ENCODE peak calls at places on chromosomes 11 and 22, in four cellular contexts. M is lower leg skin, H is AG09309, W is heart left ventricle. Q is an unnamed sample.

GRCh38 chr11:75270896-75271415 is 30.4 kb downstream of the TPBGL start:
- DNase-seq in H (no peak), M (no peak), W (peak; percentile 17), Q (no peak)

GRCh38 chr11:72989727-72990126 is 152.4 kb downstream of the FCHSD2 start:
- DNase-seq in M (no peak), W (no peak), H (no peak), Q (no peak)

GRCh38 chr11:125968363-125968762 is 22.5 kb downstream of the VSIG10L2 start:
- DNase-seq in M (no peak), W (no peak), H (no peak), Q (no peak)

GRCh38 chr11:73663604-73664495 is 17.5 kb downstream of the PLEKHB1 start:
- DNase-seq in W (no peak), H (no peak), M (no peak), Q (no peak)

GRCh38 chr11:100297516-100297915 is 389.6 kb upstream of the ARHGAP42 start:
- DNase-seq in M (no peak), H (no peak), W (no peak), Q (no peak)

GRCh38 chr11:62132689-62133293 is 9.0 kb downstream of the INCENP start:
- DNase-seq in M (no peak), H (no peak), W (no peak), Q (no peak)

GRCh38 chr22:26835929-26836528 is 178.6 kb downstream of the MIAT start:
- DNase-seq in M (peak; percentile 16), H (no peak), W (no peak), Q (no peak)

GRCh38 chr11:19499999-19500398 is 212.6 kb upstream of the NAV2 start:
- DNase-seq in M (no peak), H (no peak), W (no peak), Q (no peak)

GRCh38 chr11:127620660-127621059 is 620.1 kb upstream of the KIRREL3 start:
- DNase-seq in M (no peak), H (no peak), W (no peak), Q (no peak)

GRCh38 chr22:21865041-21865440 is 2.4 kb downstream of the MAPK1 start:
- DNase-seq in W (peak; percentile 59), M (peak; percentile 61), H (peak; percentile 71), Q (peak; percentile 42)

GRCh38 chr11:6476571-6476970 is 2.8 kb upstream of the TRIM3 start:
- DNase-seq in W (no peak), M (no peak), H (no peak), Q (no peak)

GRCh38 chr11:36746886-36747710 is 149.1 kb upstream of the RAG2 start:
- DNase-seq in H (peak; percentile 76), M (peak; percentile 90), W (peak; percentile 76), Q (no peak)

GRCh38 chr11:3341298-3341697 is 37.6 kb downstream of the ZNF195 start:
- DNase-seq in H (peak; percentile 1), M (peak; percentile 34), W (no peak), Q (peak; percentile 84)

GRCh38 chr22:16914006-16914405 is 88.8 kb upstream of the XKR3 start:
- DNase-seq in H (no peak), W (no peak), M (no peak), Q (no peak)

GRCh38 chr11:104332110-104332509 is 168.2 kb upstream of the PDGFD start:
- DNase-seq in M (no peak), H (no peak), W (no peak), Q (no peak)

GRCh38 chr11:78310500-78310909 is 107.1 kb downstream of the GAB2 start:
- DNase-seq in W (peak; percentile 83), M (no peak), H (no peak), Q (no peak)

GRCh38 chr22:23270212-23270733 is 90.0 kb downstream of the BCR start:
- DNase-seq in H (no peak), W (no peak), M (no peak), Q (no peak)

GRCh38 chr11:62604460-62605130 is 2.9 kb upstream of the MTA2 start:
- DNase-seq in W (peak; percentile 11), M (no peak), H (no peak), Q (no peak)

GRCh38 chr11:75762885-75763284 is 5.7 kb upstream of the DGAT2 start:
- DNase-seq in M (no peak), H (peak; percentile 32), W (no peak), Q (no peak)

GRCh38 chr22:27534720-27535125 is 266.8 kb downstream of the MN1 start:
- DNase-seq in H (peak; percentile 4), W (no peak), M (no peak), Q (no peak)

GRCh38 chr11:133249065-133249464 is 283.2 kb downstream of the OPCML start:
- DNase-seq in W (no peak), H (no peak), M (no peak), Q (no peak)

GRCh38 chr11:95095858-95096587 is 6.4 kb downstream of the ENDOD1 start:
- DNase-seq in H (no peak), W (no peak), M (no peak), Q (no peak)

GRCh38 chr11:13332124-13332523 is 54.5 kb downstream of the BMAL1 start:
- DNase-seq in W (no peak), M (no peak), H (no peak), Q (no peak)

GRCh38 chr22:17707526-17707925 is 66.7 kb downstream of the BID start:
- DNase-seq in H (no peak), W (no peak), M (no peak), Q (no peak)

GRCh38 chr11:74090701-74091100 is 80.1 kb downstream of the C2CD3 start:
- DNase-seq in M (no peak), W (no peak), H (no peak), Q (no peak)

GRCh38 chr22:30816413-30816812 is 121.7 kb downstream of the OSBP2 start:
- DNase-seq in W (no peak), H (no peak), M (no peak), Q (no peak)

DNA sequence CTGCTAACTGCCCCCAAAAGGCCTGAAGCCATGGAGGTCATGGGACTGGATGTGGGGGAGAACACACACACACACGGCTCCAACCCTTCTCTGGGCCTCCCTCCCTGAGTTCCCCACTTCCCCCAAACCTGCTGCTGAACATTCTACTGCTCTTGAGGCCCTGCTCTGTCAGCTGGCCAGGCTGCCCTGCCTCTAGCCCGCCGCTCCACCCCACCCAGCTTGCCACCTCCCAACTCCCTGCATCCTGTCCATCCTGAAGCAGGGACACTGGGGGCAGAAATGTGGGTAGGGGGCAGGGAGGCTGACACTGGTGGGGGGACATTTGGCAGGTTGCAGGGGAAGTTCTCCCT is 1.0 kb downstream of the KCNJ4 start:
- DNase-seq in H (no peak), W (no peak), M (no peak), Q (no peak)
- TF ChIP-seq CTCF in H (no peak), W (no peak), M (no peak), Q (no peak)

GRCh38 chr11:89201138-89201537 is 23.5 kb downstream of the TYR start:
- DNase-seq in W (no peak), H (no peak), M (no peak), Q (no peak)

GRCh38 chr11:89203814-89204213 is 26.1 kb downstream of the TYR start:
- DNase-seq in H (no peak), W (no peak), M (no peak), Q (no peak)

DNA sequence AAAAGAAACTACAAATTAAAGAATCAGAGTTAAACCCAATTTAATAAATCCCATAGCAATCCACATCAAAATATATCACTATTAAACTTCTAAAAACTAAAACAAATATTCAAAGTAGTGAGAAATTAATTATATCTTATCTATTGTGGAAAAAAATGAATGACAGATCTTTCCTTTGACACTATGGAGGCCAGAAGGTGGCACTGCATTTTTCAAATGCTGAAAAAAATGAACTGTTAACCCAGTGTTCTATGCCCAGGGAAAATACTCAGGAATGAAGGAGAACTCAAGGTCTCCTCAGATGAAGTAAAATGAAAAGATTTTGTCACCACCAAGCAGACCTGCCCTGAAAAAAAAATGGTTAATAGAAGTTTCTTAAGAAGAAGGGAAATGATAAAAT is 27.7 kb downstream of the TYR start:
- DNase-seq in M (no peak), W (no peak), H (no peak), Q (no peak)
- TF ChIP-seq CTCF in M (no peak), W (no peak), H (no peak), Q (no peak)

DNA sequence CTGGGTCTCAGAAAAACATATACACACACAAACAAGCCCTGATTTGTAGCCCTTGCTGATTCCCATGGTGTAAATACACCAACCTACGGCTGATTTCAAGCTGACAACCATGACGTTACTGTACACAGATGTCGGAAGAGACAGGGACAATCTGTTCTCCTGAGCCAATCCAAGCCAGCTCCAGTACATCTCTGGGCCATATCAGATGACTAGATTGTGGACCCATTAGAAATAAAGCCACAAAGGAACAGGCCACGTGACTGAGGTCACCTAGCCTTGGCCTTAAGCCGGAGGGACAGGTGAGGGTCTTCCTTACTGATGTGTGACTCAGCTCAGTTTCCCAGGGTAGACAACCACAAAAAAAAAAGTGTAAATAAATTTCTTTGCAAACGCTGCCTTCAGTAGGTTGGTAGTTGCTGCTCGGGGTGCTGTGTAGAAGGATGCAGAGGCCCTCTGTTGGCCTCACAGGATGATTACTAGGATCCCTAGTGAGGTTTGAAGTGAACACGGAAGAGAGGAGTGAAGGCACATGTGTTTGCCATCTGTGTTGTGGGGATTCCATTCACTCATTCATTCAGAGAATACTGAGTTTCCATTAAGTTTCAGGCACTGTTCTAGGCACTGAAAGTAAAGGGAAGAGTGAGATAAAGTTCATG is 99.0 kb upstream of the LARGE1 start:
- DNase-seq in H (no peak), W (no peak), M (no peak), Q (no peak)
- TF ChIP-seq CTCF in H (no peak), W (no peak), M (no peak), Q (no peak)

GRCh38 chr11:58068640-58069039 is 37.9 kb downstream of the OR6Q1 start:
- DNase-seq in M (no peak), H (no peak), W (no peak), Q (no peak)
- TF ChIP-seq CTCF in M (no peak), H (no peak), W (no peak), Q (no peak)

DNA sequence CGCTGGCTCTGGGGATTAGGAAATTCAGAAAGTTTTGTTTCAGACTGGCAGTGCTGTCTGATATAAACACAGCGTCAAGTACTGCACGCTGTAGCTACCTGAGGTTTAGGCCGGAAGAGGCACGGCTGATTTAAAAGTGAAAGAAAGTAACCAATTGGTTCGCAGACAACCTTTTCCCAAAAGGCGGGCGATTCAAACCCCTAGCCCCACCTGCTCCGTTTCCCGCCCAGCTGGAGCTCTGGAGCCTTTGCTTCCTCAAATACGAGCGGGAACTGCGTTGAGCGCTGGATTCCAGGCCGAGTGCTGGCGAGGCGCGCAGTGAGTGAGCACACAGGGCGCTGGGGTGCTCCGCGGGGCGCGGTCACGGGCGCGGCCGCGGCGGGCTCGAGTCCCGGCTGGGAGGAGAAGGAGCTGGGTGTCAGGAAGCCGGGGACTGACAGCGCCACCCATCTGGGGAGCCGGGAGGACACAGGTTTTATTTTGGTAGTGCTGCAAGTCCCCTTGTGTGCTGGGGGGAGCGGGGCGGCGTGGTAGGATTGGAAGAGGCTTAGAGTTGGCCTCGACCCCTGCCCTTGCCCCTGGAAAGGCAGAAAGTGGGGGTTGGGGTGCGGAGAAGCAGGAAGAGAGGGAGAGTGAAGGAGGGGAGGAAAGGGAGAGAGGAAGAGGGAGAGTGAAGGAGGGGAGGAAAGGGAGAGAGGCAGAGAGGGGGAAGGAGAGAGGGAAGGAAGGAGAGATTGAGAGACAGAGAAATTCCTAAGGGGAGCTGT is 2.1 kb downstream of the FAM111A start:
- DNase-seq in W (peak; percentile 79), H (peak; percentile 48), M (peak; percentile 83), Q (peak; percentile 27)
- TF ChIP-seq CTCF in W (no peak), H (no peak), M (no peak), Q (no peak)

Q was measured in omental fat pad.